ENCODE peak calls at places on chromosomes 2 and 18, in nine cellular contexts. Q is choroid plexus epithelial cell, M is astrocyte of the cerebellum, G is astrocyte of the spinal cord, C is heart right ventricle, T is GM12865, I is foreskin keratinocyte, L is neural crest cell, N is B cell. H is an unnamed sample.

GRCh38 chr2:172082944-172083718 is 2.2 kb upstream of the DLX1 start:
- DNase-seq in C (no peak), L (peak), G (no peak), M (no peak), N (peak), T (no peak), I (peak), Q (no peak), H (peak)

GRCh38 chr2:9288233-9288632 is 81.6 kb downstream of the ASAP2 start:
- DNase-seq in I (peak), M (peak), Q (peak), T (no peak), C (no peak), L (no peak), G (peak), N (no peak), H (no peak)

GRCh38 chr2:159111346-159111922 is 143.0 kb downstream of the TANC1 start:
- DNase-seq in N (no peak), L (no peak), M (no peak), Q (no peak), T (no peak), I (no peak), G (no peak), C (no peak), H (no peak)

GRCh38 chr2:211281430-211282073 is 725.2 kb downstream of the CPS1 start:
- DNase-seq in L (no peak), C (no peak), M (no peak), Q (no peak), G (no peak), T (no peak), N (no peak), I (no peak), H (no peak)

GRCh38 chr2:241323777-241324176 is 8.1 kb downstream of the SEPTIN2 start:
- DNase-seq in I (no peak), G (no peak), N (no peak), T (peak), C (no peak), L (no peak), M (no peak), Q (no peak), H (peak)

GRCh38 chr2:72148391-72148974 is 821 bp upstream of the CYP26B1 start:
- DNase-seq in G (no peak), M (no peak), N (peak), L (no peak), C (no peak), Q (no peak), I (no peak), T (no peak), H (peak)

GRCh38 chr2:55779459-55780421 is 86.1 kb upstream of the PNPT1 start:
- DNase-seq in M (peak), Q (peak), N (no peak), L (no peak), I (peak), T (peak), C (no peak), G (peak), H (no peak)

GRCh38 chr18:9380101-9380500 is 45.5 kb downstream of the TWSG1 start:
- DNase-seq in M (no peak), G (no peak), L (no peak), C (no peak), T (no peak), Q (peak), N (no peak), I (no peak), H (no peak)

GRCh38 chr2:227373389-227373788 is 5.7 kb downstream of the TM4SF20 start:
- DNase-seq in Q (no peak), C (no peak), M (no peak), T (no peak), G (no peak), N (no peak), L (no peak), I (no peak), H (no peak)

GRCh38 chr18:5900249-5900648 is 4.9 kb upstream of the TMEM200C start:
- DNase-seq in M (peak), G (peak), Q (no peak), L (no peak), T (no peak), N (no peak), I (peak), C (no peak), H (no peak)

GRCh38 chr2:165815742-165816141 is 21.7 kb upstream of the GALNT3 start:
- DNase-seq in Q (no peak), G (no peak), I (no peak), C (no peak), M (no peak), L (no peak), T (no peak), N (peak), H (no peak)

GRCh38 chr2:96342085-96342484 is 6.5 kb downstream of the NCAPH start:
- DNase-seq in T (peak), Q (peak), N (no peak), I (peak), M (peak), G (peak), C (no peak), L (no peak), H (no peak)

GRCh38 chr2:104852161-104852689 is 1.7 kb upstream of the POU3F3 start:
- DNase-seq in T (no peak), G (peak), N (peak), M (no peak), I (no peak), Q (peak), L (no peak), C (peak), H (peak)

GRCh38 chr2:120858764-120859525 is 123.3 kb downstream of the GLI2 start:
- DNase-seq in G (no peak), L (no peak), C (no peak), M (no peak), N (no peak), T (no peak), Q (no peak), I (no peak), H (no peak)

GRCh38 chr18:21081425-21081824 is 30.2 kb downstream of the ROCK1 start:
- DNase-seq in N (no peak), C (no peak), T (no peak), G (no peak), L (no peak), I (no peak), Q (no peak), M (no peak), H (no peak)

GRCh38 chr2:174914894-174915760 is 90.1 kb downstream of the CHN1 start:
- DNase-seq in N (no peak), L (no peak), M (no peak), C (peak), T (no peak), Q (peak), G (no peak), I (no peak), H (no peak)

GRCh38 chr18:48832961-48833700 is 117.6 kb downstream of the SMAD7 start:
- DNase-seq in I (peak), T (peak), C (no peak), N (no peak), M (peak), L (no peak), G (peak), Q (no peak), H (no peak)

GRCh38 chr2:119233326-119234020 is 9.8 kb downstream of the STEAP3 start:
- DNase-seq in I (peak), Q (peak), L (no peak), M (no peak), G (peak), T (peak), N (no peak), C (no peak), H (peak)

DNA sequence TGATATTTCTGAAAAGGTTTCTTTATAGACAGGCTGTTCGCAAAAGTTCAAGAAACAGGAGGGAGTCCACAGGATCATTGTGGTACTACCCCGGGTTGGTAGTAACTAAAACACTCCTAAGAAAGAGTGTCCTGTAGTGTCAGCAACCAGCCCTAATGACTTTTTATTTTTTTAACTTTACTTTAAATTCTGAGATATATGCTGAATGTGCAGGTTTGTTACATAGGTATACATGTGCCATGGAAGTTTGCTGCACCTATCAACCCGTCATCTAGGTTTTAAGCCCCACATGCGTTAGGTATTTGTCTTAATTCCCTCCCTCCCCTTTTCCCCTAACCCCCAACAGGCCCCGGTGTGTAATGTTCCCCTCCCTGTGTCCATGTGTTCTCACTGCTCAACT is 1396.9 kb upstream of the ZEB2 start:
- DNase-seq in C (no peak), N (no peak), M (no peak), L (no peak), Q (no peak), T (no peak), G (no peak), I (no peak), H (no peak)
- TF ChIP-seq CTCF in C (no peak), N (no peak), M (no peak), L (no peak), Q (no peak), T (no peak), G (no peak), I (no peak), H (no peak)

GRCh38 chr2:49262815-49263560 is 108.7 kb upstream of the FSHR start:
- DNase-seq in G (no peak), T (no peak), M (no peak), L (no peak), C (no peak), N (no peak), I (no peak), Q (no peak), H (no peak)
- TF ChIP-seq CTCF in G (no peak), T (no peak), M (no peak), L (no peak), C (no peak), N (no peak), I (no peak), Q (no peak), H (no peak)

DNA sequence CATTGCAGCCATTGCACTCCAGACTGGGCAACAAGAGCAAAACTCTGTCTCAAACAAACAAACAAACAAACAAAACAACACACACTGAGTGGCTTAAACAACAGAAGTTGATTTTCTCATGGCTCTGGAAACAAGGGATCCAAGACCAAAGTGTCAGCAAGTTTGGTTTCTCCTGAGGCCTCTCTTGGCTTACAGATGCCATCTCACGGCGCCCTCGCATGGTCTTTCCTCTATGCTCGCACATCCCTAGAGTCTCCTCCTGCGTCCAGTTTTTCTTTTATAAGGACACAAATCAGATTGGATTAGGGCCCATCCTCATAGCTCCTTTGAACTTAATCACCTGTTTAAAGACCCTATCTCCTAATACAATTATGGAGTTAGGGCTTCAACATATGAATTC is 133.4 kb upstream of the LRRTM1 start:
- DNase-seq in C (no peak), Q (no peak), T (no peak), M (no peak), L (no peak), G (no peak), I (no peak), N (no peak), H (no peak)
- TF ChIP-seq CTCF in C (no peak), Q (no peak), T (no peak), M (no peak), L (no peak), G (no peak), I (no peak), N (no peak), H (no peak)

GRCh38 chr18:46071894-46072867 is at the start of gene PSTPIP2:
- DNase-seq in T (peak), I (peak), N (peak), M (no peak), Q (peak), C (peak), L (peak), G (peak), H (peak)
- TF ChIP-seq CTCF in T (no peak), I (peak), N (no peak), M (no peak), Q (peak), C (no peak), L (peak), G (no peak), H (no peak)

GRCh38 chr18:76475450-76476203 is 19.4 kb downstream of the ZNF516 start:
- DNase-seq in T (no peak), I (no peak), Q (no peak), L (no peak), M (no peak), G (no peak), N (no peak), C (no peak), H (no peak)
- TF ChIP-seq CTCF in T (no peak), I (no peak), Q (no peak), L (no peak), M (no peak), G (peak), N (no peak), C (no peak), H (no peak)

GRCh38 chr2:201984800-201985525 is 48.7 kb upstream of the FZD7 start:
- DNase-seq in G (no peak), L (no peak), N (no peak), I (no peak), C (no peak), T (peak), M (no peak), Q (no peak), H (no peak)
- TF ChIP-seq CTCF in G (no peak), L (no peak), N (no peak), I (no peak), C (no peak), T (no peak), M (peak), Q (no peak), H (no peak)

DNA sequence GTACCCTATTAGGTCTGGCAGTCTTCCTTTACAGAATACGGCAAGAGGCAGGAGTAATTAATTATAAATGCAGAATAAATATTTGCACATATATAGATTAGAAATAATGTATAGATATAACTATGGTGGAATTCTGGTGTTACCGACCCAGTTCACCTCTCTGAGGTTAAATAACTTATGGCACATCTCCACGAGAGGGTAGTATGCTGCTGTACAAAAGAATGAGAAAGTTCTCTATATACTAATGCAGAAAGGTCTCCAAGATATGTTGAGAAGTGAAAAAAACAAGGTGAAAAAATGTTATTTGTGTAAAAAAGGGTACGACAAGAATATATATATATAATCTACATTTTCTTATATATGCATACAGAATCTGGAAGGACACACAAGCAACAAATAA is 40.8 kb downstream of the MC2R start:
- DNase-seq in I (no peak), M (no peak), T (no peak), G (no peak), N (no peak), C (no peak), Q (no peak), L (no peak), H (no peak)
- TF ChIP-seq CTCF in I (no peak), M (no peak), T (no peak), G (no peak), N (no peak), C (no peak), Q (no peak), L (no peak), H (no peak)

DNA sequence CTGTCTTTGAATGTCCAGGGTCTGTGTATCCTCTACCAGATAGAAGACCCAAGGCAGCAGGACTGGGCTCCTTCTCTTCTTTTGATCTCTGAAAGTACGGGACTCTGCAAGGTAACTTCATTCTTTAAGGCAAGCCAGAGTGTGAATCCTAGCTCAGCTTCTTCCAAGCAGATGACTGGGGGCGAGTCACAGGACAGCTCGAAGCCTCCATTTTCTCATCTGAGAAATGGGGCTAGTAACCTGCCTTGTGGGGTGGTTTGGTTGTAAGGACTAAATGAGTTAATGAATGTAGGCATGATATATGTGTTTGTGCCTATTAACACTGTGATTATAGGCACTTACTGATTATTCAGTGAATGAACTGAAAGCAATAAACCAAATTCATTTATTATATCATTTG is 46.7 kb downstream of the DGKD start:
- DNase-seq in N (no peak), T (no peak), C (no peak), Q (no peak), M (no peak), L (no peak), G (no peak), I (no peak), H (no peak)
- TF ChIP-seq CTCF in N (no peak), T (no peak), C (no peak), Q (no peak), M (no peak), L (no peak), G (no peak), I (no peak), H (no peak)